ENCODE peak calls at places on chromosomes 1 and 21, in seven cellular contexts. N is mucosa of descending colon; U is H1; T is CD4-positive, alpha-beta memory T cell; M is tibial artery; F is endodermal cell; X is left ventricle myocardium inferior. D is an unnamed sample.

GRCh38 chr1:165114022-165114888 is 242.3 kb downstream of the LMX1A start:
- DNase-seq in F (peak; percentile 90), T (no peak), U (peak; percentile 84), M (no peak), N (no peak), X (no peak), D (no peak)

GRCh38 chr1:37630426-37631038 is 4.2 kb downstream of the RSPO1 start:
- DNase-seq in F (no peak), T (no peak), X (no peak), U (no peak), M (no peak), N (no peak), D (no peak)

GRCh38 chr1:21342961-21343838 is 52.9 kb upstream of the ECE1 start:
- DNase-seq in T (peak; percentile 48), M (no peak), F (no peak), U (no peak), N (no peak), X (no peak), D (no peak)

GRCh38 chr1:34156739-34157138 is 8.3 kb downstream of the CSMD2 start:
- DNase-seq in U (peak; percentile 59), F (peak; percentile 68), M (no peak), N (no peak), T (no peak), X (no peak), D (no peak)

GRCh38 chr1:9229549-9229948 is 5.0 kb upstream of the H6PD start:
- DNase-seq in T (no peak), N (no peak), F (no peak), M (no peak), X (no peak), U (no peak), D (no peak)

GRCh38 chr1:39183503-39184353 is 20.8 kb upstream of the MACF1 start:
- DNase-seq in N (peak; percentile 68), U (peak; percentile 59), M (no peak), T (peak; percentile 89), X (no peak), F (peak; percentile 85), D (peak; percentile 67)

GRCh38 chr1:184974086-184974836 is at the start of gene NIBAN1:
- DNase-seq in M (peak; percentile 90), T (peak; percentile 78), F (peak; percentile 88), U (peak; percentile 85), N (peak; percentile 81), X (peak; percentile 78), D (peak; percentile 65)

GRCh38 chr1:10800778-10801177 is 4.3 kb upstream of the CASZ1 start:
- DNase-seq in X (no peak), M (no peak), N (no peak), T (no peak), U (no peak), F (no peak), D (no peak)

GRCh38 chr1:209673631-209674417 is 1.4 kb upstream of the G0S2 start:
- DNase-seq in T (no peak), U (no peak), N (no peak), X (no peak), F (no peak), M (no peak), D (no peak)

GRCh38 chr1:153697191-153697872 is 18.8 kb downstream of the NPR1 start:
- DNase-seq in X (peak; percentile 31), F (peak; percentile 91), M (peak; percentile 87), U (peak; percentile 61), T (no peak), N (no peak), D (no peak)

GRCh38 chr1:59638172-59638800 is 176.5 kb upstream of the HOOK1 start:
- DNase-seq in F (peak; percentile 54), X (no peak), U (no peak), N (no peak), M (no peak), T (no peak), D (no peak)

GRCh38 chr21:41817228-41817627 is 50.4 kb upstream of the RIPK4 start:
- DNase-seq in X (no peak), N (no peak), T (peak; percentile 9), M (peak; percentile 82), U (peak; percentile 61), F (peak; percentile 82), D (no peak)

GRCh38 chr1:12565094-12565965 is 52.7 kb downstream of the DHRS3 start:
- DNase-seq in N (no peak), F (no peak), T (no peak), U (no peak), X (no peak), M (peak; percentile 91), D (no peak)

GRCh38 chr21:44789880-44790279 is 11.7 kb downstream of the UBE2G2 start:
- DNase-seq in M (no peak), X (no peak), T (no peak), F (peak; percentile 17), N (no peak), U (no peak), D (no peak)

GRCh38 chr1:4004635-4005430 is 104.8 kb upstream of the C1orf174 start:
- DNase-seq in M (peak; percentile 57), F (peak; percentile 26), U (no peak), T (no peak), X (no peak), N (no peak), D (no peak)

GRCh38 chr1:4005431-4005830 is 105.4 kb upstream of the C1orf174 start:
- DNase-seq in N (no peak), X (no peak), M (peak; percentile 33), U (no peak), T (no peak), F (no peak), D (no peak)

GRCh38 chr1:4002061-4002521 is 102.0 kb upstream of the C1orf174 start:
- DNase-seq in M (peak; percentile 46), U (no peak), N (no peak), X (no peak), F (no peak), T (no peak), D (no peak)

GRCh38 chr1:4002741-4003140 is 102.7 kb upstream of the C1orf174 start:
- DNase-seq in N (no peak), M (peak; percentile 43), F (no peak), T (no peak), U (no peak), X (no peak), D (no peak)

DNA sequence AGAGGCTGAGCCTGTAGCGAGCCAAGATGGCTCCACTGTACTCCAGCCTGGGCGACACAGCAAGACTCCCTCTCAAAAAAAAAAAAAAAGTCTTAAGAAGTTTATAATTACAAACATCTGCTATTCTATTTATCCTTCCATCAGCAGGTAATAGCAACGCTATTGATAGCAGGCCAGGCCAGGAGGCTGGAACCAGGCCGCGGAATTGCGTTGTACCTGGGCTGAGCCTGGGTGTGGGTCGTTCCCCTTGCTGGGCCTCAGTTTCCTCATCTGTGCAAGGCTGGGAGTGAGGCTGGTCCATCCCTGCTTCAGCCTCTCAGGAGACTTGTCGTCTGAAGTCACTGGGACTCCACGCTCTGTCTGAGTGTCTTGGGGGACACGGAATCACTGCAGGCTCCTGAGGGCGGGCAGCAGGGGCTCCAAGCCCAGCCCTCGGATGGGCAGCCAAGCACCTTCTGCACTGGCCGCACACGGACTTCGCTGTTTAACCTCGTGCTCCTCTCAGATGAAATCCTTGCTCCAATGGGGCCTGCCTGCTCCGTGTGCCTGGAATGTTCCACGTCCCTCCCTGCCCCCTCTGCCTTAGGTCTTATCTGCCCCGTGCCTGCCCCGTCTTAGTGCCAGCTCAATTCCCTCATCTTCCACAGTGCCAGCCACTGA is 103.9 kb upstream of the C1orf174 start:
- DNase-seq in T (no peak), U (no peak), M (peak; percentile 40), X (no peak), F (no peak), N (no peak), D (no peak)
- H3K4me1 ChIP-seq in T (no peaks in the 10 kb centered on the region), U (no peaks in the 10 kb centered on the region), M (no peaks in the 10 kb centered on the region), X (no peaks in the 10 kb centered on the region), F (no peaks in the 10 kb centered on the region), N (no peaks in the 10 kb centered on the region), D (no peaks in the 10 kb centered on the region)

GRCh38 chr1:239222999-239223398 is 163.4 kb upstream of the CHRM3 start:
- DNase-seq in U (no peak), N (no peak), T (no peak), M (no peak), F (no peak), X (no peak), D (no peak)

GRCh38 chr1:239219679-239220078 is 166.7 kb upstream of the CHRM3 start:
- DNase-seq in M (no peak), F (no peak), U (no peak), N (no peak), T (no peak), X (no peak), D (no peak)

GRCh38 chr1:239212841-239213240 is 173.5 kb upstream of the CHRM3 start:
- DNase-seq in F (no peak), X (no peak), N (no peak), M (no peak), T (no peak), U (no peak), D (no peak)

GRCh38 chr1:239221656-239222055 is 164.7 kb upstream of the CHRM3 start:
- DNase-seq in T (no peak), M (no peak), X (no peak), N (no peak), F (no peak), U (no peak), D (no peak)

DNA sequence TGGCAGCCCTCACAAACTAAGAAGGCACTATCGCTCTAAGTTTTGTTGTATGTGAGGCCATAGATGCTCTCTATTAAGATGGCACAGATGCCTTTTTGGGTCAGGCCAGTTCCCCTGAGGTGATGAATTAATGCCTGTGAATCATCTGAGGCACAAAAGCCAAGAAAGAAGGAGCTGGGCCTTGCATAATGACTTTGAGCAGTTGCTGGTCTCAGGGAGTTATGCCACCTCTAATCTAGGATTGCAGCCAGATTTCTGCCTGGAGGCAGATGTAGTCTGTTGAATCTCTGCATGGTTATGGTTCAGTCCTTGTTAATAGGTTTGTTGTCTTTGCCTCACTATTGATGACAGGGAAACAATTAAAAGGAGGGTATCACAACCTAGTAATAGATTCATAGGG is 168.1 kb upstream of the CHRM3 start:
- DNase-seq in M (no peak), U (no peak), T (no peak), F (no peak), N (no peak), X (no peak), D (no peak)
- H3K9me3 ChIP-seq in M (peaks cover under 1% of the 10 kb centered on the region), U (peaks cover 4% of the 10 kb centered on the region), T (no peaks in the 10 kb centered on the region), F (peaks cover 25% of the 10 kb centered on the region), N (peaks cover 6% of the 10 kb centered on the region), X (peaks cover 36% of the 10 kb centered on the region), D (no peaks in the 10 kb centered on the region)

GRCh38 chr1:63907051-63907450 is 133.2 kb downstream of the ROR1 start:
- DNase-seq in N (no peak), F (no peak), X (no peak), T (no peak), M (no peak), U (no peak), D (no peak)
- H3K4me1 ChIP-seq in N (peaks cover 4% of the 10 kb centered on the region), F (peaks cover 27% of the 10 kb centered on the region), X (peaks cover 51% of the 10 kb centered on the region), T (no peaks in the 10 kb centered on the region), M (peaks cover 26% of the 10 kb centered on the region), U (peaks cover 21% of the 10 kb centered on the region), D (no peaks in the 10 kb centered on the region)

DNA sequence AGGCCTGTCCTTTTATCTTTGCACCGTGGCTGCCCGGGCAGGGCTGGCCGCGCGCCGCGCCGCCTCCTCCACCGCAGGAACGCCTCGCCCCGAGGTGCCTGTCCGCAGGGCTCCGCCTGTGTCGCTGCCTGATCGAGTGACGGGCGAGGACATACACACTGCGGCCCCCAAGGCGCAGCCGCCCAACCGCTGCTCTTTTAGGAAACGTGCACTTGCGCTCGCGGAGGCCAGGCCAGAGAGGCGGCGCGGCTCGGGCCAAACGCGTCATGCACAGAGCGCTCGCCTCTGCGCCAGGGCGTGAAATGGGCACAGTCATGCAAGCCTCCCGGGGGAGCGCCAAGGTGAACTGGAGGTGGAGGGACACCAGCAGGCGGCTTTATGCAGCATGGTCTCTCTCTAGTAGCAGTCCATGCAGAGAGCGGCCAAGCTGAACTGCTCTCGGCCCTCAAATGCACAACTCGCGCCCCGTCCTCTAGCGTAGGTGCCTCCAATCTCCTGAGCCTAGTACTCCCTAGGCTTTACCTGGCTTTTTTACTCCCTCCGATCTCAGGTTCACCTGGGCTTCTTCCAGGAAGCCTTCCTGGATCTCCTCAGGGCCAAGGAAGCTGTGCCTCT is 12.9 kb downstream of the TRABD2B start:
- DNase-seq in F (peak; percentile 89), X (peak; percentile 34), U (peak; percentile 81), M (no peak), T (no peak), N (no peak), D (no peak)
- H3K9me3 ChIP-seq in F (no peaks in the 10 kb centered on the region), X (no peaks in the 10 kb centered on the region), U (no peaks in the 10 kb centered on the region), M (no peaks in the 10 kb centered on the region), T (no peaks in the 10 kb centered on the region), N (no peaks in the 10 kb centered on the region), D (no peaks in the 10 kb centered on the region)

D was measured in effector memory CD4-positive, alpha-beta T cell.